ENCODE peak calls at places on chromosomes 3 and 15, in eight cellular contexts. One of them, this sample, is unnamed.

GRCh38 chr15:38671675-38672141 is 107.1 kb upstream of the RASGRP1 start:
- DNase-seq in activated CD8-positive, alpha-beta memory T cell treated with anti-CD3 and anti-CD28 coated beads for 48 hours: no peak
- DNase-seq in heart left ventricle: no peak
- DNase-seq in NAMALWA: peak
- DNase-seq in HEK293T: no peak
- DNase-seq in AG08395: no peak
- DNase-seq in DMS53: peak
- DNase-seq in Panc1: no peak
- DNase-seq in this sample: no peak

GRCh38 chr3:59654120-59654952 is 604.5 kb upstream of the CFAP20DC start:
- DNase-seq in activated CD8-positive, alpha-beta memory T cell treated with anti-CD3 and anti-CD28 coated beads for 48 hours: no peak
- DNase-seq in heart left ventricle: no peak
- DNase-seq in NAMALWA: no peak
- DNase-seq in HEK293T: no peak
- DNase-seq in AG08395: no peak
- DNase-seq in DMS53: no peak
- DNase-seq in Panc1: no peak
- DNase-seq in this sample: no peak

GRCh38 chr3:69388241-69388640 is 2.4 kb upstream of the FRMD4B start:
- DNase-seq in activated CD8-positive, alpha-beta memory T cell treated with anti-CD3 and anti-CD28 coated beads for 48 hours: no peak
- DNase-seq in heart left ventricle: no peak
- DNase-seq in NAMALWA: no peak
- DNase-seq in HEK293T: no peak
- DNase-seq in AG08395: no peak
- DNase-seq in DMS53: no peak
- DNase-seq in Panc1: no peak
- DNase-seq in this sample: no peak

GRCh38 chr15:91465696-91466095 is 365.6 kb downstream of the SV2B start:
- DNase-seq in activated CD8-positive, alpha-beta memory T cell treated with anti-CD3 and anti-CD28 coated beads for 48 hours: no peak
- DNase-seq in heart left ventricle: no peak
- DNase-seq in NAMALWA: no peak
- DNase-seq in HEK293T: no peak
- DNase-seq in AG08395: no peak
- DNase-seq in DMS53: no peak
- DNase-seq in Panc1: no peak
- DNase-seq in this sample: no peak

GRCh38 chr15:69973102-69973714 is 124.5 kb downstream of the TLE3 start:
- DNase-seq in activated CD8-positive, alpha-beta memory T cell treated with anti-CD3 and anti-CD28 coated beads for 48 hours: no peak
- DNase-seq in heart left ventricle: no peak
- DNase-seq in NAMALWA: peak
- DNase-seq in HEK293T: peak
- DNase-seq in AG08395: peak
- DNase-seq in DMS53: peak
- DNase-seq in Panc1: no peak
- DNase-seq in this sample: no peak

GRCh38 chr3:161781381-161781780 is 284.8 kb downstream of the OTOL1 start:
- DNase-seq in activated CD8-positive, alpha-beta memory T cell treated with anti-CD3 and anti-CD28 coated beads for 48 hours: no peak
- DNase-seq in heart left ventricle: no peak
- DNase-seq in NAMALWA: no peak
- DNase-seq in HEK293T: no peak
- DNase-seq in AG08395: no peak
- DNase-seq in DMS53: peak
- DNase-seq in Panc1: no peak
- DNase-seq in this sample: no peak

GRCh38 chr15:84840741-84841429 is 23.7 kb downstream of the ALPK3 start:
- DNase-seq in activated CD8-positive, alpha-beta memory T cell treated with anti-CD3 and anti-CD28 coated beads for 48 hours: no peak
- DNase-seq in heart left ventricle: peak
- DNase-seq in NAMALWA: no peak
- DNase-seq in HEK293T: no peak
- DNase-seq in AG08395: peak
- DNase-seq in DMS53: peak
- DNase-seq in Panc1: peak
- DNase-seq in this sample: no peak

GRCh38 chr3:50401973-50402372 is 42.7 kb upstream of the TMEM115 start:
- DNase-seq in activated CD8-positive, alpha-beta memory T cell treated with anti-CD3 and anti-CD28 coated beads for 48 hours: no peak
- DNase-seq in heart left ventricle: no peak
- DNase-seq in NAMALWA: no peak
- DNase-seq in HEK293T: no peak
- DNase-seq in AG08395: no peak
- DNase-seq in DMS53: no peak
- DNase-seq in Panc1: no peak
- DNase-seq in this sample: no peak

GRCh38 chr3:136250862-136251460 is 821 bp downstream of the PCCB start:
- DNase-seq in activated CD8-positive, alpha-beta memory T cell treated with anti-CD3 and anti-CD28 coated beads for 48 hours: no peak
- DNase-seq in heart left ventricle: peak
- DNase-seq in NAMALWA: peak
- DNase-seq in HEK293T: peak
- DNase-seq in AG08395: peak
- DNase-seq in DMS53: peak
- DNase-seq in Panc1: no peak
- DNase-seq in this sample: peak

GRCh38 chr3:194093822-194094221 is 42.1 kb upstream of the HES1 start:
- DNase-seq in activated CD8-positive, alpha-beta memory T cell treated with anti-CD3 and anti-CD28 coated beads for 48 hours: no peak
- DNase-seq in heart left ventricle: no peak
- DNase-seq in NAMALWA: no peak
- DNase-seq in HEK293T: no peak
- DNase-seq in AG08395: no peak
- DNase-seq in DMS53: no peak
- DNase-seq in Panc1: no peak
- DNase-seq in this sample: no peak

GRCh38 chr3:13115991-13116390 is 42.8 kb upstream of the IQSEC1 start:
- DNase-seq in activated CD8-positive, alpha-beta memory T cell treated with anti-CD3 and anti-CD28 coated beads for 48 hours: no peak
- DNase-seq in heart left ventricle: no peak
- DNase-seq in NAMALWA: no peak
- DNase-seq in HEK293T: no peak
- DNase-seq in AG08395: no peak
- DNase-seq in DMS53: no peak
- DNase-seq in Panc1: no peak
- DNase-seq in this sample: no peak

GRCh38 chr3:36060950-36061349 is 319.4 kb upstream of the STAC start:
- DNase-seq in activated CD8-positive, alpha-beta memory T cell treated with anti-CD3 and anti-CD28 coated beads for 48 hours: no peak
- DNase-seq in heart left ventricle: no peak
- DNase-seq in NAMALWA: no peak
- DNase-seq in HEK293T: no peak
- DNase-seq in AG08395: no peak
- DNase-seq in DMS53: no peak
- DNase-seq in Panc1: no peak
- DNase-seq in this sample: no peak

GRCh38 chr3:13927295-13927694 is 47.4 kb upstream of the WNT7A start:
- DNase-seq in activated CD8-positive, alpha-beta memory T cell treated with anti-CD3 and anti-CD28 coated beads for 48 hours: no peak
- DNase-seq in heart left ventricle: no peak
- DNase-seq in NAMALWA: no peak
- DNase-seq in HEK293T: no peak
- DNase-seq in AG08395: no peak
- DNase-seq in DMS53: peak
- DNase-seq in Panc1: no peak
- DNase-seq in this sample: no peak

GRCh38 chr15:43531018-43531667 is 13.7 kb downstream of the MAP1A start:
- DNase-seq in activated CD8-positive, alpha-beta memory T cell treated with anti-CD3 and anti-CD28 coated beads for 48 hours: no peak
- DNase-seq in heart left ventricle: no peak
- DNase-seq in NAMALWA: no peak
- DNase-seq in HEK293T: no peak
- DNase-seq in AG08395: no peak
- DNase-seq in DMS53: no peak
- DNase-seq in Panc1: no peak
- DNase-seq in this sample: no peak

GRCh38 chr3:29389362-29389761 is 108.5 kb downstream of the RBMS3 start:
- DNase-seq in activated CD8-positive, alpha-beta memory T cell treated with anti-CD3 and anti-CD28 coated beads for 48 hours: no peak
- DNase-seq in heart left ventricle: no peak
- DNase-seq in NAMALWA: no peak
- DNase-seq in HEK293T: no peak
- DNase-seq in AG08395: no peak
- DNase-seq in DMS53: no peak
- DNase-seq in Panc1: no peak
- DNase-seq in this sample: no peak

GRCh38 chr15:100007609-100008008 is 274.4 kb upstream of the LYSMD4 start:
- DNase-seq in activated CD8-positive, alpha-beta memory T cell treated with anti-CD3 and anti-CD28 coated beads for 48 hours: no peak
- DNase-seq in heart left ventricle: no peak
- DNase-seq in NAMALWA: no peak
- DNase-seq in HEK293T: no peak
- DNase-seq in AG08395: no peak
- DNase-seq in DMS53: no peak
- DNase-seq in Panc1: no peak
- DNase-seq in this sample: no peak

GRCh38 chr15:90103669-90104329 is 1.5 kb upstream of the IDH2 start:
- DNase-seq in activated CD8-positive, alpha-beta memory T cell treated with anti-CD3 and anti-CD28 coated beads for 48 hours: no peak
- DNase-seq in heart left ventricle: no peak
- DNase-seq in NAMALWA: no peak
- DNase-seq in HEK293T: no peak
- DNase-seq in AG08395: no peak
- DNase-seq in DMS53: peak
- DNase-seq in Panc1: no peak
- DNase-seq in this sample: no peak

GRCh38 chr3:153756816-153757215 is 364.4 kb upstream of the ARHGEF26 start:
- DNase-seq in activated CD8-positive, alpha-beta memory T cell treated with anti-CD3 and anti-CD28 coated beads for 48 hours: no peak
- DNase-seq in heart left ventricle: no peak
- DNase-seq in NAMALWA: no peak
- DNase-seq in HEK293T: no peak
- DNase-seq in AG08395: peak
- DNase-seq in DMS53: no peak
- DNase-seq in Panc1: no peak
- DNase-seq in this sample: no peak

GRCh38 chr15:77035999-77036471 is 34.9 kb downstream of the TSPAN3 start:
- DNase-seq in activated CD8-positive, alpha-beta memory T cell treated with anti-CD3 and anti-CD28 coated beads for 48 hours: no peak
- DNase-seq in heart left ventricle: peak
- DNase-seq in NAMALWA: no peak
- DNase-seq in HEK293T: no peak
- DNase-seq in AG08395: no peak
- DNase-seq in DMS53: no peak
- DNase-seq in Panc1: no peak
- DNase-seq in this sample: no peak

GRCh38 chr3:195159819-195160175 is 111.2 kb downstream of the XXYLT1 start:
- DNase-seq in activated CD8-positive, alpha-beta memory T cell treated with anti-CD3 and anti-CD28 coated beads for 48 hours: no peak
- DNase-seq in heart left ventricle: no peak
- DNase-seq in NAMALWA: no peak
- DNase-seq in HEK293T: no peak
- DNase-seq in AG08395: peak
- DNase-seq in DMS53: no peak
- DNase-seq in Panc1: no peak
- DNase-seq in this sample: no peak

GRCh38 chr15:60745469-60745971 is 266.6 kb upstream of the ICE2 start:
- DNase-seq in activated CD8-positive, alpha-beta memory T cell treated with anti-CD3 and anti-CD28 coated beads for 48 hours: no peak
- DNase-seq in heart left ventricle: peak
- DNase-seq in NAMALWA: no peak
- DNase-seq in HEK293T: no peak
- DNase-seq in AG08395: peak
- DNase-seq in DMS53: no peak
- DNase-seq in Panc1: no peak
- DNase-seq in this sample: no peak

GRCh38 chr3:32009101-32009500 is 27.6 kb downstream of the ZNF860 start:
- DNase-seq in activated CD8-positive, alpha-beta memory T cell treated with anti-CD3 and anti-CD28 coated beads for 48 hours: no peak
- DNase-seq in heart left ventricle: no peak
- DNase-seq in NAMALWA: no peak
- DNase-seq in HEK293T: no peak
- DNase-seq in AG08395: no peak
- DNase-seq in DMS53: no peak
- DNase-seq in Panc1: no peak
- DNase-seq in this sample: no peak

GRCh38 chr3:123547881-123548534 is 36.8 kb downstream of the HACD2 start:
- DNase-seq in activated CD8-positive, alpha-beta memory T cell treated with anti-CD3 and anti-CD28 coated beads for 48 hours: no peak
- DNase-seq in heart left ventricle: no peak
- DNase-seq in NAMALWA: no peak
- DNase-seq in HEK293T: no peak
- DNase-seq in AG08395: no peak
- DNase-seq in DMS53: no peak
- DNase-seq in Panc1: no peak
- DNase-seq in this sample: no peak

GRCh38 chr3:23202921-23203650 is at the start of gene UBE2E2:
- DNase-seq in activated CD8-positive, alpha-beta memory T cell treated with anti-CD3 and anti-CD28 coated beads for 48 hours: peak
- DNase-seq in heart left ventricle: peak
- DNase-seq in NAMALWA: peak
- DNase-seq in HEK293T: peak
- DNase-seq in AG08395: peak
- DNase-seq in DMS53: peak
- DNase-seq in Panc1: no peak
- DNase-seq in this sample: peak

GRCh38 chr15:94412979-94413741 is 181.8 kb downstream of the MCTP2 start:
- DNase-seq in activated CD8-positive, alpha-beta memory T cell treated with anti-CD3 and anti-CD28 coated beads for 48 hours: no peak
- DNase-seq in heart left ventricle: no peak
- DNase-seq in NAMALWA: peak
- DNase-seq in HEK293T: no peak
- DNase-seq in AG08395: no peak
- DNase-seq in DMS53: peak
- DNase-seq in Panc1: peak
- DNase-seq in this sample: no peak

GRCh38 chr15:34942363-34942762 is 27.2 kb downstream of the AQR start:
- DNase-seq in activated CD8-positive, alpha-beta memory T cell treated with anti-CD3 and anti-CD28 coated beads for 48 hours: no peak
- DNase-seq in heart left ventricle: no peak
- DNase-seq in NAMALWA: no peak
- DNase-seq in HEK293T: no peak
- DNase-seq in AG08395: no peak
- DNase-seq in DMS53: peak
- DNase-seq in Panc1: no peak
- DNase-seq in this sample: no peak

GRCh38 chr3:99637041-99637380 is 1.4 kb upstream of the COL8A1 start:
- DNase-seq in activated CD8-positive, alpha-beta memory T cell treated with anti-CD3 and anti-CD28 coated beads for 48 hours: no peak
- DNase-seq in heart left ventricle: no peak
- DNase-seq in NAMALWA: no peak
- DNase-seq in HEK293T: peak
- DNase-seq in AG08395: no peak
- DNase-seq in DMS53: peak
- DNase-seq in Panc1: peak
- DNase-seq in this sample: no peak

GRCh38 chr3:14435175-14436011 is 33.0 kb downstream of the SLC6A6 start:
- DNase-seq in activated CD8-positive, alpha-beta memory T cell treated with anti-CD3 and anti-CD28 coated beads for 48 hours: no peak
- DNase-seq in heart left ventricle: no peak
- DNase-seq in NAMALWA: no peak
- DNase-seq in HEK293T: no peak
- DNase-seq in AG08395: peak
- DNase-seq in DMS53: no peak
- DNase-seq in Panc1: no peak
- DNase-seq in this sample: no peak

GRCh38 chr3:129793356-129793755 is 100.2 kb downstream of the TMCC1 start:
- DNase-seq in activated CD8-positive, alpha-beta memory T cell treated with anti-CD3 and anti-CD28 coated beads for 48 hours: no peak
- DNase-seq in heart left ventricle: no peak
- DNase-seq in NAMALWA: no peak
- DNase-seq in HEK293T: no peak
- DNase-seq in AG08395: no peak
- DNase-seq in DMS53: no peak
- DNase-seq in Panc1: no peak
- DNase-seq in this sample: no peak

GRCh38 chr3:123559040-123559861 is 25.6 kb downstream of the HACD2 start:
- DNase-seq in activated CD8-positive, alpha-beta memory T cell treated with anti-CD3 and anti-CD28 coated beads for 48 hours: no peak
- DNase-seq in heart left ventricle: no peak
- DNase-seq in NAMALWA: peak
- DNase-seq in HEK293T: peak
- DNase-seq in AG08395: peak
- DNase-seq in DMS53: peak
- DNase-seq in Panc1: no peak
- DNase-seq in this sample: no peak

GRCh38 chr3:148162132-148162531 is 535.6 kb upstream of the AGTR1 start:
- DNase-seq in activated CD8-positive, alpha-beta memory T cell treated with anti-CD3 and anti-CD28 coated beads for 48 hours: no peak
- DNase-seq in heart left ventricle: no peak
- DNase-seq in NAMALWA: no peak
- DNase-seq in HEK293T: no peak
- DNase-seq in AG08395: no peak
- DNase-seq in DMS53: peak
- DNase-seq in Panc1: no peak
- DNase-seq in this sample: no peak

GRCh38 chr3:55180161-55180560 is 252.3 kb upstream of the LRTM1 start:
- DNase-seq in activated CD8-positive, alpha-beta memory T cell treated with anti-CD3 and anti-CD28 coated beads for 48 hours: no peak
- DNase-seq in heart left ventricle: no peak
- DNase-seq in NAMALWA: no peak
- DNase-seq in HEK293T: no peak
- DNase-seq in AG08395: peak
- DNase-seq in DMS53: no peak
- DNase-seq in Panc1: no peak
- DNase-seq in this sample: no peak